ENCODE peak calls at places on chromosomes 16 and 17, in seven cellular contexts. A, N, E, K, S, I and D are unnamed samples.

GRCh38 chr17:15273141-15273793 is 8.1 kb upstream of the PMP22 start:
- DNase-seq in A (no peak), N (no peak), E (no peak), K (no peak), S (no peak), I (no peak), D (peak; percentile 98)

GRCh38 chr17:8126306-8127066 is 2.6 kb upstream of the HES7 start:
- DNase-seq in A (peak; percentile 38), N (peak; percentile 51), E (no peak), K (no peak), S (peak; percentile 49), I (no peak), D (no peak)

GRCh38 chr17:82545071-82545462 is 25.5 kb downstream of the FOXK2 start:
- DNase-seq in A (no peak), N (no peak), E (no peak), K (no peak), S (no peak), I (no peak), D (peak; percentile 69)

GRCh38 chr16:55832788-55833583 is at the start of gene CES1:
- DNase-seq in A (no peak), N (no peak), E (peak; percentile 85), K (no peak), S (peak; percentile 95), I (peak; percentile 90), D (no peak)

GRCh38 chr17:50204431-50204830 is 3.0 kb upstream of the COL1A1 start:
- DNase-seq in A (no peak), N (no peak), E (no peak), K (no peak), S (no peak), I (no peak), D (no peak)

GRCh38 chr17:43702636-43703035 is 40.9 kb upstream of the MEOX1 start:
- DNase-seq in A (no peak), N (peak; percentile 85), E (no peak), K (no peak), S (peak; percentile 56), I (no peak), D (peak; percentile 38)

GRCh38 chr17:69654981-69655581 is 240.6 kb downstream of the MAP2K6 start:
- DNase-seq in A (no peak), N (no peak), E (no peak), K (no peak), S (no peak), I (no peak), D (peak; percentile 85)

GRCh38 chr17:57999496-58000017 is 7.5 kb downstream of the SRSF1 start:
- DNase-seq in A (peak; percentile 30), N (no peak), E (no peak), K (no peak), S (peak; percentile 74), I (no peak), D (peak; percentile 83)

GRCh38 chr16:29820730-29821662 is 734 bp downstream of the MVP start:
- DNase-seq in A (peak; percentile 43), N (no peak), E (peak; percentile 90), K (no peak), S (no peak), I (peak; percentile 82), D (no peak)

GRCh38 chr17:41307647-41308046 is 1.5 kb downstream of the KRTAP16-1 start:
- DNase-seq in A (no peak), N (no peak), E (peak; percentile 89), K (no peak), S (no peak), I (no peak), D (peak; percentile 28)

GRCh38 chr17:692116-692515 is 22.5 kb downstream of the VPS53 start:
- DNase-seq in A (no peak), N (no peak), E (no peak), K (no peak), S (no peak), I (no peak), D (peak; percentile 77)

GRCh38 chr17:60887607-60888028 is 210.0 kb downstream of the BCAS3 start:
- DNase-seq in A (no peak), N (no peak), E (no peak), K (no peak), S (no peak), I (no peak), D (no peak)

GRCh38 chr17:45117283-45117682 is 15.0 kb downstream of the PLCD3 start:
- DNase-seq in A (no peak), N (no peak), E (no peak), K (no peak), S (no peak), I (no peak), D (no peak)

GRCh38 chr16:75471723-75472634 is 7.5 kb upstream of the TMEM170A start:
- DNase-seq in A (peak; percentile 40), N (peak; percentile 61), E (peak; percentile 71), K (no peak), S (peak; percentile 67), I (peak; percentile 36), D (peak; percentile 68)

GRCh38 chr16:85014311-85014710 is 3.0 kb upstream of the ZDHHC7 start:
- DNase-seq in A (no peak), N (no peak), E (no peak), K (no peak), S (peak; percentile 33), I (no peak), D (no peak)

GRCh38 chr17:8046306-8046928 is 7.6 kb downstream of the ALOX15B start:
- DNase-seq in A (no peak), N (no peak), E (no peak), K (no peak), S (no peak), I (no peak), D (no peak)

GRCh38 chr17:62064029-62064790 is 868 bp downstream of the MED13 start:
- DNase-seq in A (no peak), N (no peak), E (no peak), K (no peak), S (peak; percentile 45), I (no peak), D (peak; percentile 39)

GRCh38 chr16:10828851-10829331 is 10.3 kb upstream of the TVP23A start:
- DNase-seq in A (no peak), N (peak; percentile 42), E (peak; percentile 90), K (peak; percentile 94), S (no peak), I (peak; percentile 94), D (peak; percentile 83)

GRCh38 chr16:13797718-13798117 is 122.2 kb upstream of the ERCC4 start:
- DNase-seq in A (no peak), N (no peak), E (no peak), K (no peak), S (no peak), I (no peak), D (no peak)

GRCh38 chr16:89924298-89924924 is 1.3 kb downstream of the TUBB3 start:
- DNase-seq in A (peak; percentile 47), N (peak; percentile 68), E (no peak), K (no peak), S (peak; percentile 76), I (no peak), D (peak; percentile 32)

GRCh38 chr16:3235856-3236669 is 1.1 kb upstream of the ZNF200 start:
- DNase-seq in A (peak; percentile 49), N (peak; percentile 60), E (peak; percentile 91), K (no peak), S (peak; percentile 34), I (peak; percentile 59), D (no peak)

GRCh38 chr17:77407321-77408277 is 266.8 kb downstream of the SEC14L1 start:
- DNase-seq in A (no peak), N (no peak), E (no peak), K (no peak), S (no peak), I (no peak), D (no peak)
- H3K4me3 ChIP-seq in A (peak overlapping the region; percentile 27), N (no peak overlapping the region), E (no peak overlapping the region), K (no peak overlapping the region), S (no peak overlapping the region), I (no peak overlapping the region), D (no peak overlapping the region)

GRCh38 chr17:51741447-51741846 is 417.1 kb downstream of the CA10 start:
- DNase-seq in A (no peak), N (no peak), E (no peak), K (no peak), S (no peak), I (no peak), D (no peak)
- TF ChIP-seq CTCF in A (no peak), N (no peak), E (no peak), K (no peak), S (no peak), I (no peak), D (no peak)

GRCh38 chr16:979859-980594 is 1.5 kb upstream of the SOX8 start:
- DNase-seq in A (no peak), N (no peak), E (no peak), K (no peak), S (no peak), I (no peak), D (no peak)

GRCh38 chr16:981695-982151 is at the start of gene SOX8:
- DNase-seq in A (no peak), N (no peak), E (no peak), K (no peak), S (no peak), I (no peak), D (no peak)

GRCh38 chr16:979106-979505 is 2.5 kb upstream of the SOX8 start:
- DNase-seq in A (no peak), N (no peak), E (no peak), K (no peak), S (no peak), I (no peak), D (no peak)

GRCh38 chr16:982152-983043 is 828 bp downstream of the SOX8 start:
- DNase-seq in A (no peak), N (no peak), E (no peak), K (no peak), S (no peak), I (no peak), D (no peak)

GRCh38 chr16:980595-980854 is 1.0 kb upstream of the SOX8 start:
- DNase-seq in A (no peak), N (no peak), E (no peak), K (no peak), S (no peak), I (no peak), D (no peak)
- H3K4me3 ChIP-seq in A (peak overlapping the region; percentile 65), N (no peak overlapping the region), E (peak overlapping the region; percentile 55), K (peak overlapping the region; percentile 59), S (no peak overlapping the region), I (peak overlapping the region; percentile 21), D (no peak overlapping the region)

DNA sequence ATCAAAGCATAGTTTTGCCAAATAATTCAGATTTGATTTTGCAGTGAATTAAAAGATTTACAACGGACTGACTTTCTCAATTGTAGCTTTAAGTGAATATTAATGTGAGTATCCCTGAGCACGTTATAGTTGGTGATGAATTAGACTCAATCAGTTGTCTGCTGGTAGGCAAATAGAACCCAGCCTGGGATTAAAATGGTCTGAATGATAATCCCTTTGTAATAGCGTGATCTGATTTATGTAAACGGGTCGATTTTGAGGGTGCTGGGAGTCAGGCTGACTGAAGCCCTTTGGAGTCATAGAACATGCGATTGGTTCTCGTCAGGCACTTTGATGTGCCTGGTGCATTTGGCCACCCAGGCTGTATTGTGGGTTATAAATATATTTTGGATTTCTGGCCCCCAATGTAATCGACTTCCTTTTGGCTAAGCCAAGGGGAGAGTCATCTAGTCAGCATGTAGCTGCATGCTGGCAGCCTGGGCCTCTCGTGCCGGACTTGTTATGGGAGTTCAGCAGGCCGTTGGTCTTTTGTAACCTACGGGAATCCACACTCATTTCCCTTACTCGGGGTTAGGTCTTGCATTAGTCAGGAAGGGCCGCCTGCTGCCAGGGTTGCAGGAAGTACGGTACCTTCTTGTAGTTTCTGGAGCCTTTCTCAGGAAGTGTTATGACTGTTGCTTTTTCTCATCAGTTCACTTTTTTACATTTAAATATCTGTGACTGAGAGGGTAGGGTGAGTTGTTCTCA is 5.4 kb downstream of the PGS1 start:
- DNase-seq in A (peak; percentile 16), N (no peak), E (peak; percentile 93), K (no peak), S (peak; percentile 96), I (peak; percentile 88), D (peak; percentile 99)
- TF ChIP-seq CTCF in A (no peak), N (no peak), E (no peak), K (no peak), S (no peak), I (no peak), D (no peak)

GRCh38 chr16:22948603-22949368 is 134.8 kb downstream of the HS3ST2 start:
- DNase-seq in A (peak; percentile 9), N (peak; percentile 80), E (peak; percentile 81), K (peak; percentile 58), S (peak; percentile 78), I (peak; percentile 41), D (peak; percentile 75)
- H3K4me3 ChIP-seq in A (no peak overlapping the region), N (no peak overlapping the region), E (peak overlapping the region; percentile 22), K (peak overlapping the region; percentile 34), S (no peak overlapping the region), I (no peak overlapping the region), D (no peak overlapping the region)